ENCODE peak calls at places on chromosomes 2 and 18, in eight cellular contexts. X, C, Y, I, R, U, J and K are unnamed samples.

GRCh38 chr2:224163573-224164307 is 124.7 kb upstream of the SERPINE2 start:
- DNase-seq in X (peak; percentile 54), J (no peak), R (no peak), U (no peak), C (no peak), Y (no peak), I (peak; percentile 21), K (no peak)

GRCh38 chr18:49619792-49620191 is 57.9 kb downstream of the LIPG start:
- DNase-seq in C (no peak), R (no peak), I (peak; percentile 6), U (no peak), X (no peak), J (no peak), Y (no peak), K (no peak)

GRCh38 chr2:168801456-168801855 is 981 bp upstream of the NOSTRIN start:
- DNase-seq in X (no peak), U (no peak), Y (no peak), C (no peak), J (no peak), I (no peak), R (no peak), K (no peak)

GRCh38 chr18:70333316-70333715 is 44.5 kb downstream of the SOCS6 start:
- DNase-seq in I (peak; percentile 24), U (no peak), C (no peak), R (no peak), X (no peak), Y (no peak), J (no peak), K (no peak)

GRCh38 chr2:102589444-102589843 is 29.9 kb upstream of the SLC9A2 start:
- DNase-seq in C (no peak), X (no peak), U (no peak), Y (no peak), J (no peak), R (no peak), I (no peak), K (no peak)

GRCh38 chr2:42777883-42778805 is 14.2 kb upstream of the OXER1 start:
- DNase-seq in U (no peak), C (no peak), J (peak; percentile 9), X (no peak), Y (no peak), R (no peak), I (peak; percentile 54), K (no peak)

GRCh38 chr2:99488999-99489757 is 639 bp downstream of the REV1 start:
- DNase-seq in C (peak; percentile 44), Y (peak; percentile 86), X (peak; percentile 25), U (peak; percentile 81), R (peak; percentile 79), I (peak; percentile 55), J (peak; percentile 62), K (no peak)

GRCh38 chr18:13403786-13404549 is 185.4 kb downstream of the LDLRAD4 start:
- DNase-seq in I (no peak), U (no peak), Y (no peak), R (no peak), J (no peak), X (no peak), C (no peak), K (no peak)

GRCh38 chr2:184599054-184599874 is 935 bp downstream of the ZNF804A start:
- DNase-seq in U (no peak), R (no peak), X (peak; percentile 30), Y (no peak), I (no peak), C (no peak), J (no peak), K (peak; percentile 13)

GRCh38 chr2:101850450-101850849 is 141.3 kb upstream of the IL1R2 start:
- DNase-seq in X (no peak), U (no peak), J (no peak), R (no peak), I (no peak), C (no peak), Y (no peak), K (no peak)

GRCh38 chr2:235129856-235130255 is 178.0 kb downstream of the SH3BP4 start:
- DNase-seq in J (no peak), Y (no peak), R (no peak), X (no peak), I (no peak), C (no peak), U (no peak), K (no peak)

GRCh38 chr2:218887079-218887478 is 6.4 kb downstream of the WNT10A start:
- DNase-seq in X (no peak), U (no peak), C (no peak), J (no peak), R (no peak), I (no peak), Y (no peak), K (no peak)

GRCh38 chr2:152098033-152098797 is 629 bp downstream of the CACNB4 start:
- DNase-seq in X (peak; percentile 7), R (peak; percentile 19), Y (peak; percentile 71), U (peak; percentile 30), C (no peak), J (peak; percentile 24), I (no peak), K (no peak)

GRCh38 chr2:96934096-96934495 is 52.3 kb downstream of the FAM178B start:
- DNase-seq in R (no peak), I (no peak), X (no peak), C (no peak), U (no peak), Y (no peak), J (no peak), K (no peak)

GRCh38 chr2:77520981-77521380 is 1.2 kb downstream of the LRRTM4 start:
- DNase-seq in C (no peak), I (no peak), U (no peak), Y (no peak), X (no peak), R (no peak), J (no peak), K (no peak)

GRCh38 chr2:12980817-12981216 is 264.1 kb downstream of the TRIB2 start:
- DNase-seq in X (no peak), J (no peak), I (no peak), C (no peak), R (no peak), U (no peak), Y (no peak), K (no peak)

GRCh38 chr2:32484907-32485306 is 128.1 kb downstream of the BIRC6 start:
- DNase-seq in U (no peak), X (peak; percentile 92), R (no peak), C (no peak), I (peak; percentile 97), J (no peak), Y (no peak), K (peak; percentile 92)

GRCh38 chr2:95330939-95331338 is 33.8 kb downstream of the KCNIP3 start:
- DNase-seq in C (no peak), J (no peak), I (no peak), X (no peak), U (no peak), R (no peak), Y (peak; percentile 42), K (no peak)

GRCh38 chr2:237791977-237792727 is 6.4 kb upstream of the RBM44 start:
- DNase-seq in C (no peak), X (no peak), R (no peak), I (peak; percentile 15), Y (no peak), U (no peak), J (no peak), K (no peak)

GRCh38 chr18:2907459-2908145 is 60.8 kb downstream of the EMILIN2 start:
- DNase-seq in X (no peak), R (no peak), C (no peak), J (no peak), Y (no peak), U (no peak), I (no peak), K (no peak)
- H3K4me3 ChIP-seq in X (peak overlapping the region; percentile 62), R (peak overlapping the region; percentile 76), C (peak overlapping the region; percentile 81), J (peak overlapping the region; percentile 58), Y (no peak overlapping the region), U (no peak overlapping the region), I (peak overlapping the region; percentile 61), K (peak overlapping the region; percentile 52)

GRCh38 chr2:145687445-145688104 is 1167.7 kb upstream of the ZEB2 start:
- DNase-seq in J (no peak), R (no peak), Y (no peak), X (no peak), I (no peak), U (no peak), C (no peak), K (no peak)
- H3K4me3 ChIP-seq in J (no peak overlapping the region), R (no peak overlapping the region), Y (no peak overlapping the region), X (no peak overlapping the region), I (no peak overlapping the region), U (no peak overlapping the region), C (no peak overlapping the region), K (no peak overlapping the region)

GRCh38 chr2:174337337-174338154 is 2.8 kb downstream of the SP9 start:
- DNase-seq in I (peak; percentile 50), C (no peak), J (no peak), U (no peak), R (no peak), X (no peak), Y (peak; percentile 55), K (no peak)

GRCh38 chr2:174339571-174339966 is 4.8 kb downstream of the SP9 start:
- DNase-seq in J (no peak), X (no peak), C (no peak), Y (no peak), I (no peak), R (no peak), U (no peak), K (no peak)

GRCh38 chr2:174339971-174340399 is 5.2 kb downstream of the SP9 start:
- DNase-seq in J (no peak), X (no peak), U (no peak), C (no peak), Y (no peak), R (no peak), I (no peak), K (no peak)

GRCh38 chr2:174338155-174338495 is 3.4 kb downstream of the SP9 start:
- DNase-seq in I (no peak), R (no peak), X (no peak), J (no peak), C (no peak), Y (no peak), U (no peak), K (no peak)

GRCh38 chr2:174338626-174339570 is 4.1 kb downstream of the SP9 start:
- DNase-seq in C (no peak), X (no peak), J (no peak), R (no peak), I (no peak), U (no peak), Y (no peak), K (no peak)
- H3K4me3 ChIP-seq in C (no peak overlapping the region), X (no peak overlapping the region), J (no peak overlapping the region), R (no peak overlapping the region), I (peak overlapping the region; percentile 48), U (no peak overlapping the region), Y (no peak overlapping the region), K (no peak overlapping the region)

GRCh38 chr18:68725341-68725740 is 10.4 kb upstream of the TMX3 start:
- DNase-seq in R (no peak), X (no peak), J (no peak), C (no peak), U (no peak), Y (no peak), I (peak; percentile 39), K (no peak)

GRCh38 chr18:68724021-68724420 is 9.1 kb upstream of the TMX3 start:
- DNase-seq in I (no peak), C (no peak), U (no peak), R (no peak), X (no peak), Y (no peak), J (no peak), K (no peak)

GRCh38 chr18:68723539-68723938 is 8.6 kb upstream of the TMX3 start:
- DNase-seq in Y (no peak), U (no peak), C (no peak), I (no peak), X (no peak), J (no peak), R (no peak), K (no peak)

GRCh38 chr18:68722807-68723206 is 7.9 kb upstream of the TMX3 start:
- DNase-seq in Y (no peak), I (no peak), R (no peak), U (no peak), X (no peak), C (no peak), J (no peak), K (no peak)

GRCh38 chr18:68721681-68722583 is 7.0 kb upstream of the TMX3 start:
- DNase-seq in U (no peak), X (no peak), J (no peak), I (no peak), C (no peak), Y (no peak), R (no peak), K (no peak)
- H3K4me3 ChIP-seq in U (peak overlapping the region; percentile 33), X (no peak overlapping the region), J (peak overlapping the region; percentile 26), I (peak overlapping the region; percentile 44), C (peak overlapping the region; percentile 43), Y (no peak overlapping the region), R (peak overlapping the region; percentile 54), K (no peak overlapping the region)